ENCODE peak calls at places on chromosomes 7 and 10, in six cellular contexts. One of them, this sample, is unnamed. For H3K36me3 and H3K4me1, the result is how much of the 10 kb centered on the place peaks cover.

GRCh38 chr7:128027485-128027980 is 3.7 kb downstream of the LRRC4 start:
- DNase-seq in hepatocyte: peak
- DNase-seq in CD4-positive, alpha-beta memory T cell: no peak
- DNase-seq in tibial artery: no peak
- DNase-seq in CD8-positive, alpha-beta memory T cell: no peak
- DNase-seq in uterus: no peak
- DNase-seq in this sample: no peak

GRCh38 chr10:32377458-32378370 is 30.8 kb upstream of the EPC1 start:
- DNase-seq in hepatocyte: peak
- DNase-seq in CD4-positive, alpha-beta memory T cell: peak
- DNase-seq in tibial artery: no peak
- DNase-seq in CD8-positive, alpha-beta memory T cell: no peak
- DNase-seq in uterus: peak
- DNase-seq in this sample: peak

GRCh38 chr7:28890137-28890536 is 68.0 kb downstream of the TRIL start:
- DNase-seq in hepatocyte: no peak
- DNase-seq in CD4-positive, alpha-beta memory T cell: no peak
- DNase-seq in tibial artery: no peak
- DNase-seq in CD8-positive, alpha-beta memory T cell: no peak
- DNase-seq in uterus: no peak
- DNase-seq in this sample: no peak

GRCh38 chr10:125263551-125263950 is 103.2 kb upstream of the CTBP2 start:
- DNase-seq in hepatocyte: no peak
- DNase-seq in CD4-positive, alpha-beta memory T cell: no peak
- DNase-seq in tibial artery: no peak
- DNase-seq in CD8-positive, alpha-beta memory T cell: no peak
- DNase-seq in uterus: no peak
- DNase-seq in this sample: no peak

GRCh38 chr7:158603773-158604755 is 16.4 kb upstream of the PTPRN2 start:
- DNase-seq in hepatocyte: no peak
- DNase-seq in CD4-positive, alpha-beta memory T cell: no peak
- DNase-seq in tibial artery: no peak
- DNase-seq in CD8-positive, alpha-beta memory T cell: no peak
- DNase-seq in uterus: no peak
- DNase-seq in this sample: no peak

GRCh38 chr7:91264083-91264923 is at the start of gene FZD1:
- DNase-seq in hepatocyte: peak
- DNase-seq in CD4-positive, alpha-beta memory T cell: no peak
- DNase-seq in tibial artery: peak
- DNase-seq in CD8-positive, alpha-beta memory T cell: no peak
- DNase-seq in uterus: peak
- DNase-seq in this sample: peak

GRCh38 chr7:142866361-142867096 is 11.7 kb downstream of the EPHB6 start:
- DNase-seq in hepatocyte: peak
- DNase-seq in CD4-positive, alpha-beta memory T cell: no peak
- DNase-seq in tibial artery: no peak
- DNase-seq in CD8-positive, alpha-beta memory T cell: no peak
- DNase-seq in uterus: no peak
- DNase-seq in this sample: peak

GRCh38 chr7:6481445-6481844 is 33.7 kb upstream of the DAGLB start:
- DNase-seq in hepatocyte: no peak
- DNase-seq in CD4-positive, alpha-beta memory T cell: no peak
- DNase-seq in tibial artery: no peak
- DNase-seq in CD8-positive, alpha-beta memory T cell: no peak
- DNase-seq in uterus: no peak
- DNase-seq in this sample: no peak

GRCh38 chr7:105015631-105015965 is 1.6 kb downstream of the KMT2E start:
- DNase-seq in hepatocyte: peak
- DNase-seq in CD4-positive, alpha-beta memory T cell: peak
- DNase-seq in tibial artery: no peak
- DNase-seq in CD8-positive, alpha-beta memory T cell: peak
- DNase-seq in uterus: no peak
- DNase-seq in this sample: peak

GRCh38 chr10:43055991-43056567 is 20.8 kb upstream of the RET start:
- DNase-seq in hepatocyte: no peak
- DNase-seq in CD4-positive, alpha-beta memory T cell: no peak
- DNase-seq in tibial artery: no peak
- DNase-seq in CD8-positive, alpha-beta memory T cell: no peak
- DNase-seq in uterus: no peak
- DNase-seq in this sample: no peak

GRCh38 chr7:24971333-24972165 is 8.4 kb downstream of the OSBPL3 start:
- DNase-seq in hepatocyte: peak
- DNase-seq in CD4-positive, alpha-beta memory T cell: no peak
- DNase-seq in tibial artery: no peak
- DNase-seq in CD8-positive, alpha-beta memory T cell: no peak
- DNase-seq in uterus: no peak
- DNase-seq in this sample: no peak

GRCh38 chr10:69439813-69440506 is 11.3 kb upstream of the TSPAN15 start:
- DNase-seq in hepatocyte: peak
- DNase-seq in CD4-positive, alpha-beta memory T cell: no peak
- DNase-seq in tibial artery: no peak
- DNase-seq in CD8-positive, alpha-beta memory T cell: no peak
- DNase-seq in uterus: peak
- DNase-seq in this sample: no peak

GRCh38 chr7:47889723-47890122 is 58.5 kb downstream of the PKD1L1 start:
- DNase-seq in hepatocyte: no peak
- DNase-seq in CD4-positive, alpha-beta memory T cell: no peak
- DNase-seq in tibial artery: no peak
- DNase-seq in CD8-positive, alpha-beta memory T cell: no peak
- DNase-seq in uterus: no peak
- DNase-seq in this sample: peak

GRCh38 chr7:91249506-91250233 is 14.6 kb upstream of the FZD1 start:
- DNase-seq in hepatocyte: no peak
- DNase-seq in CD4-positive, alpha-beta memory T cell: no peak
- DNase-seq in tibial artery: no peak
- DNase-seq in CD8-positive, alpha-beta memory T cell: no peak
- DNase-seq in uterus: no peak
- DNase-seq in this sample: no peak

GRCh38 chr7:24422611-24423010 is 138.6 kb downstream of the NPY start:
- DNase-seq in hepatocyte: no peak
- DNase-seq in CD4-positive, alpha-beta memory T cell: no peak
- DNase-seq in tibial artery: no peak
- DNase-seq in CD8-positive, alpha-beta memory T cell: no peak
- DNase-seq in uterus: no peak
- DNase-seq in this sample: no peak

GRCh38 chr10:3813986-3814831 is 29.2 kb upstream of the KLF6 start:
- DNase-seq in hepatocyte: no peak
- DNase-seq in CD4-positive, alpha-beta memory T cell: no peak
- DNase-seq in tibial artery: no peak
- DNase-seq in CD8-positive, alpha-beta memory T cell: no peak
- DNase-seq in uterus: no peak
- DNase-seq in this sample: no peak

GRCh38 chr7:73703985-73704639 is 15.4 kb downstream of the STX1A start:
- DNase-seq in hepatocyte: peak
- DNase-seq in CD4-positive, alpha-beta memory T cell: no peak
- DNase-seq in tibial artery: no peak
- DNase-seq in CD8-positive, alpha-beta memory T cell: no peak
- DNase-seq in uterus: peak
- DNase-seq in this sample: peak

GRCh38 chr10:101053516-101053915 is 8.3 kb upstream of the KAZALD1 start:
- DNase-seq in hepatocyte: no peak
- DNase-seq in CD4-positive, alpha-beta memory T cell: no peak
- DNase-seq in tibial artery: no peak
- DNase-seq in CD8-positive, alpha-beta memory T cell: no peak
- DNase-seq in uterus: no peak
- DNase-seq in this sample: no peak

GRCh38 chr7:42096681-42097637 is 140.1 kb downstream of the GLI3 start:
- DNase-seq in hepatocyte: peak
- DNase-seq in CD4-positive, alpha-beta memory T cell: no peak
- DNase-seq in tibial artery: peak
- DNase-seq in CD8-positive, alpha-beta memory T cell: no peak
- DNase-seq in uterus: peak
- DNase-seq in this sample: peak

GRCh38 chr7:132234751-132235150 is 341.5 kb downstream of the PLXNA4 start:
- DNase-seq in hepatocyte: peak
- DNase-seq in CD4-positive, alpha-beta memory T cell: no peak
- DNase-seq in tibial artery: no peak
- DNase-seq in CD8-positive, alpha-beta memory T cell: no peak
- DNase-seq in uterus: no peak
- DNase-seq in this sample: no peak

GRCh38 chr7:7251742-7252141 is 69.4 kb downstream of the C1GALT1 start:
- DNase-seq in hepatocyte: no peak
- DNase-seq in CD4-positive, alpha-beta memory T cell: no peak
- DNase-seq in tibial artery: no peak
- DNase-seq in CD8-positive, alpha-beta memory T cell: no peak
- DNase-seq in uterus: no peak
- DNase-seq in this sample: no peak

GRCh38 chr7:79711660-79712059 is 258.2 kb upstream of the MAGI2 start:
- DNase-seq in hepatocyte: no peak
- DNase-seq in CD4-positive, alpha-beta memory T cell: no peak
- DNase-seq in tibial artery: no peak
- DNase-seq in CD8-positive, alpha-beta memory T cell: no peak
- DNase-seq in uterus: no peak
- DNase-seq in this sample: no peak

GRCh38 chr10:21334891-21335696 is 190.4 kb downstream of the SKIDA1 start:
- DNase-seq in hepatocyte: peak
- DNase-seq in CD4-positive, alpha-beta memory T cell: no peak
- DNase-seq in tibial artery: peak
- DNase-seq in CD8-positive, alpha-beta memory T cell: no peak
- DNase-seq in uterus: peak
- DNase-seq in this sample: peak

GRCh38 chr7:82362129-82362528 is 81.4 kb downstream of the CACNA2D1 start:
- DNase-seq in hepatocyte: no peak
- DNase-seq in CD4-positive, alpha-beta memory T cell: no peak
- DNase-seq in tibial artery: no peak
- DNase-seq in CD8-positive, alpha-beta memory T cell: no peak
- DNase-seq in uterus: no peak
- DNase-seq in this sample: no peak

GRCh38 chr7:82364048-82364447 is 79.5 kb downstream of the CACNA2D1 start:
- DNase-seq in hepatocyte: no peak
- DNase-seq in CD4-positive, alpha-beta memory T cell: no peak
- DNase-seq in tibial artery: no peak
- DNase-seq in CD8-positive, alpha-beta memory T cell: no peak
- DNase-seq in uterus: no peak
- DNase-seq in this sample: no peak

GRCh38 chr7:82359426-82359825 is 84.2 kb downstream of the CACNA2D1 start:
- DNase-seq in hepatocyte: no peak
- DNase-seq in CD4-positive, alpha-beta memory T cell: no peak
- DNase-seq in tibial artery: no peak
- DNase-seq in CD8-positive, alpha-beta memory T cell: no peak
- DNase-seq in uterus: no peak
- DNase-seq in this sample: no peak

GRCh38 chr7:82360591-82361386 is 82.8 kb downstream of the CACNA2D1 start:
- DNase-seq in hepatocyte: no peak
- DNase-seq in CD4-positive, alpha-beta memory T cell: no peak
- DNase-seq in tibial artery: no peak
- DNase-seq in CD8-positive, alpha-beta memory T cell: no peak
- DNase-seq in uterus: no peak
- DNase-seq in this sample: no peak

DNA sequence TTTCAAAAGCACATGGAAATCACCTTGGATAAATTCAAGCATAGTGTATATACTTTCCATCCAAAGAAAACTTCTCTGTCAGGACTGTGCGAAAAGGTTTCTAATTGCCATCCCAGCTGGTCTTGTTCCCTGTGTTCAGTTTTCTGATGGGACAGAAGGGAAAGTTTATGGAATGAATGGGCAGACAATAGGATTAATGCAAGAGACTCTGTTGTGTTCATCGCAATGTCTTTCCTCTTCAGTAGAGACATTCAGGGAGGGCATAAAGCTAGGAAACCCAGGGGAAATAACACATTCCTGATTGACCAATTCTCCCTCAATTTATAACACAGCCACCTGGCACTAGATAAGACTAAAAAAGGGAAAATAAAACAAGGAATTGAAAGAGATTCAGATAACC is 78.9 kb downstream of the CACNA2D1 start:
- DNase-seq in hepatocyte: no peak
- DNase-seq in CD4-positive, alpha-beta memory T cell: no peak
- DNase-seq in tibial artery: no peak
- DNase-seq in CD8-positive, alpha-beta memory T cell: no peak
- DNase-seq in uterus: no peak
- DNase-seq in this sample: no peak
- H3K36me3 ChIP-seq in hepatocyte: under half
- H3K36me3 ChIP-seq in CD4-positive, alpha-beta memory T cell: under half
- H3K36me3 ChIP-seq in tibial artery: under half
- H3K36me3 ChIP-seq in CD8-positive, alpha-beta memory T cell: under half
- H3K36me3 ChIP-seq in uterus: under half
- H3K36me3 ChIP-seq in this sample: under half

DNA sequence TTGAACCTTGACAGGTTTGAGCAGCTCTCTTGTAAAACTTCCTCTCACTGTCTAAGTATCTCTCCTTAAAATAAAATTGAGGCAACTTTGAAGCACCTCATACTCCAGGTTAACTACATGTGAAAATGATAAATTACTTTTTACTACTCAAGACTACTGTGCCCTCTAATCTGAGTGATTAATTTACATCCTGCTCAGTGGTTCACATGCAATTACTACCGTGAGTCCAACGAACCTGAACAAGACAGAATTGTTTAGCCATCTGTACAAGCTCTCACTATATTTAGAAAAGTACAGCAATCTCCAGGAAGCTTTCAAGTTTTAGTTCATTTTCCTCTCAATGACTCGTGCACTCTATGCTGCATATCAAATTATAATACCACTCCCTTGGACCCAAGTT is 21.2 kb downstream of the PDE1C start:
- DNase-seq in hepatocyte: no peak
- DNase-seq in CD4-positive, alpha-beta memory T cell: no peak
- DNase-seq in tibial artery: no peak
- DNase-seq in CD8-positive, alpha-beta memory T cell: no peak
- DNase-seq in uterus: no peak
- DNase-seq in this sample: no peak
- H3K4me1 ChIP-seq in hepatocyte: under half
- H3K4me1 ChIP-seq in CD4-positive, alpha-beta memory T cell: under half
- H3K4me1 ChIP-seq in tibial artery: under half
- H3K4me1 ChIP-seq in CD8-positive, alpha-beta memory T cell: under half
- H3K4me1 ChIP-seq in uterus: under half
- H3K4me1 ChIP-seq in this sample: under half

GRCh38 chr10:17758896-17759295 is 6.9 kb downstream of the TMEM236 start:
- DNase-seq in hepatocyte: no peak
- DNase-seq in CD4-positive, alpha-beta memory T cell: no peak
- DNase-seq in tibial artery: no peak
- DNase-seq in CD8-positive, alpha-beta memory T cell: no peak
- DNase-seq in uterus: no peak
- DNase-seq in this sample: no peak
- H3K27ac ChIP-seq in hepatocyte: peak
- H3K27ac ChIP-seq in CD4-positive, alpha-beta memory T cell: no peak
- H3K27ac ChIP-seq in tibial artery: no peak
- H3K27ac ChIP-seq in CD8-positive, alpha-beta memory T cell: no peak
- H3K27ac ChIP-seq in uterus: no peak
- H3K27ac ChIP-seq in this sample: no peak

GRCh38 chr7:4998830-4999768 is 40.1 kb upstream of the MMD2 start:
- DNase-seq in hepatocyte: no peak
- DNase-seq in CD4-positive, alpha-beta memory T cell: no peak
- DNase-seq in tibial artery: no peak
- DNase-seq in CD8-positive, alpha-beta memory T cell: no peak
- DNase-seq in uterus: no peak
- DNase-seq in this sample: no peak

GRCh38 chr7:4993471-4993870 is 34.5 kb upstream of the MMD2 start:
- DNase-seq in hepatocyte: no peak
- DNase-seq in CD4-positive, alpha-beta memory T cell: no peak
- DNase-seq in tibial artery: no peak
- DNase-seq in CD8-positive, alpha-beta memory T cell: no peak
- DNase-seq in uterus: no peak
- DNase-seq in this sample: no peak

GRCh38 chr7:4996696-4997222 is 37.8 kb upstream of the MMD2 start:
- DNase-seq in hepatocyte: no peak
- DNase-seq in CD4-positive, alpha-beta memory T cell: no peak
- DNase-seq in tibial artery: no peak
- DNase-seq in CD8-positive, alpha-beta memory T cell: no peak
- DNase-seq in uterus: no peak
- DNase-seq in this sample: no peak

GRCh38 chr7:4998244-4998643 is 39.3 kb upstream of the MMD2 start:
- DNase-seq in hepatocyte: no peak
- DNase-seq in CD4-positive, alpha-beta memory T cell: no peak
- DNase-seq in tibial artery: no peak
- DNase-seq in CD8-positive, alpha-beta memory T cell: no peak
- DNase-seq in uterus: no peak
- DNase-seq in this sample: peak

GRCh38 chr7:4995429-4995969 is 36.5 kb upstream of the MMD2 start:
- DNase-seq in hepatocyte: no peak
- DNase-seq in CD4-positive, alpha-beta memory T cell: no peak
- DNase-seq in tibial artery: no peak
- DNase-seq in CD8-positive, alpha-beta memory T cell: no peak
- DNase-seq in uterus: no peak
- DNase-seq in this sample: no peak
- H3K36me3 ChIP-seq in hepatocyte: under half
- H3K36me3 ChIP-seq in CD4-positive, alpha-beta memory T cell: half or more
- H3K36me3 ChIP-seq in tibial artery: under half
- H3K36me3 ChIP-seq in CD8-positive, alpha-beta memory T cell: under half
- H3K36me3 ChIP-seq in uterus: under half
- H3K36me3 ChIP-seq in this sample: under half